ENCODE peak calls at places on chromosomes 2 and 18, in seven cellular contexts. One of them, this sample, is unnamed.

GRCh38 chr2:64017811-64018714 is 1.2 kb downstream of the VPS54 start:
- DNase-seq in activated naive CD8-positive, alpha-beta T cell treated with anti-CD3 and anti-CD28 coated beads, Interleukin-2, amount 50 U/mL, for 24 hours: no peak
- DNase-seq in heart left ventricle: no peak
- DNase-seq in NCI-H1417: peak
- DNase-seq in left cardiac atrium: no peak
- DNase-seq in GM23248: peak
- DNase-seq in activated naive CD4-positive, alpha-beta T cell treated with Interleukin-2 at 50 U/mL for 16 hours: no peak
- DNase-seq in this sample: peak

GRCh38 chr2:109128466-109129355 is at the start of gene SH3RF3:
- DNase-seq in activated naive CD8-positive, alpha-beta T cell treated with anti-CD3 and anti-CD28 coated beads, Interleukin-2, amount 50 U/mL, for 24 hours: peak
- DNase-seq in heart left ventricle: peak
- DNase-seq in NCI-H1417: peak
- DNase-seq in left cardiac atrium: peak
- DNase-seq in GM23248: peak
- DNase-seq in activated naive CD4-positive, alpha-beta T cell treated with Interleukin-2 at 50 U/mL for 16 hours: peak
- DNase-seq in this sample: peak

GRCh38 chr2:15693382-15693781 is 101.7 kb downstream of the DDX1 start:
- DNase-seq in activated naive CD8-positive, alpha-beta T cell treated with anti-CD3 and anti-CD28 coated beads, Interleukin-2, amount 50 U/mL, for 24 hours: no peak
- DNase-seq in heart left ventricle: no peak
- DNase-seq in NCI-H1417: no peak
- DNase-seq in left cardiac atrium: no peak
- DNase-seq in GM23248: no peak
- DNase-seq in activated naive CD4-positive, alpha-beta T cell treated with Interleukin-2 at 50 U/mL for 16 hours: no peak
- DNase-seq in this sample: no peak

GRCh38 chr2:240461471-240462072 is 26.1 kb downstream of the GPC1 start:
- DNase-seq in activated naive CD8-positive, alpha-beta T cell treated with anti-CD3 and anti-CD28 coated beads, Interleukin-2, amount 50 U/mL, for 24 hours: peak
- DNase-seq in heart left ventricle: peak
- DNase-seq in NCI-H1417: no peak
- DNase-seq in left cardiac atrium: peak
- DNase-seq in GM23248: no peak
- DNase-seq in activated naive CD4-positive, alpha-beta T cell treated with Interleukin-2 at 50 U/mL for 16 hours: no peak
- DNase-seq in this sample: no peak

GRCh38 chr2:34234823-34235222 is 635.7 kb upstream of the FAM98A start:
- DNase-seq in activated naive CD8-positive, alpha-beta T cell treated with anti-CD3 and anti-CD28 coated beads, Interleukin-2, amount 50 U/mL, for 24 hours: no peak
- DNase-seq in heart left ventricle: no peak
- DNase-seq in NCI-H1417: no peak
- DNase-seq in left cardiac atrium: no peak
- DNase-seq in GM23248: no peak
- DNase-seq in activated naive CD4-positive, alpha-beta T cell treated with Interleukin-2 at 50 U/mL for 16 hours: no peak
- DNase-seq in this sample: no peak

GRCh38 chr2:161426788-161427412 is 10.8 kb downstream of the TBR1 start:
- DNase-seq in activated naive CD8-positive, alpha-beta T cell treated with anti-CD3 and anti-CD28 coated beads, Interleukin-2, amount 50 U/mL, for 24 hours: no peak
- DNase-seq in heart left ventricle: no peak
- DNase-seq in NCI-H1417: no peak
- DNase-seq in left cardiac atrium: no peak
- DNase-seq in GM23248: peak
- DNase-seq in activated naive CD4-positive, alpha-beta T cell treated with Interleukin-2 at 50 U/mL for 16 hours: peak
- DNase-seq in this sample: peak

GRCh38 chr2:30679416-30680088 is 127.7 kb downstream of the CAPN13 start:
- DNase-seq in activated naive CD8-positive, alpha-beta T cell treated with anti-CD3 and anti-CD28 coated beads, Interleukin-2, amount 50 U/mL, for 24 hours: no peak
- DNase-seq in heart left ventricle: no peak
- DNase-seq in NCI-H1417: peak
- DNase-seq in left cardiac atrium: no peak
- DNase-seq in GM23248: peak
- DNase-seq in activated naive CD4-positive, alpha-beta T cell treated with Interleukin-2 at 50 U/mL for 16 hours: no peak
- DNase-seq in this sample: no peak

GRCh38 chr2:17962874-17963273 is 84.4 kb downstream of the KCNS3 start:
- DNase-seq in activated naive CD8-positive, alpha-beta T cell treated with anti-CD3 and anti-CD28 coated beads, Interleukin-2, amount 50 U/mL, for 24 hours: no peak
- DNase-seq in heart left ventricle: no peak
- DNase-seq in NCI-H1417: no peak
- DNase-seq in left cardiac atrium: no peak
- DNase-seq in GM23248: peak
- DNase-seq in activated naive CD4-positive, alpha-beta T cell treated with Interleukin-2 at 50 U/mL for 16 hours: no peak
- DNase-seq in this sample: no peak

GRCh38 chr2:100818003-100818605 is 1.8 kb upstream of the NPAS2 start:
- DNase-seq in activated naive CD8-positive, alpha-beta T cell treated with anti-CD3 and anti-CD28 coated beads, Interleukin-2, amount 50 U/mL, for 24 hours: no peak
- DNase-seq in heart left ventricle: no peak
- DNase-seq in NCI-H1417: no peak
- DNase-seq in left cardiac atrium: no peak
- DNase-seq in GM23248: peak
- DNase-seq in activated naive CD4-positive, alpha-beta T cell treated with Interleukin-2 at 50 U/mL for 16 hours: no peak
- DNase-seq in this sample: no peak

GRCh38 chr18:45621068-45621511 is 5.8 kb downstream of the SLC14A2 start:
- DNase-seq in activated naive CD8-positive, alpha-beta T cell treated with anti-CD3 and anti-CD28 coated beads, Interleukin-2, amount 50 U/mL, for 24 hours: peak
- DNase-seq in heart left ventricle: peak
- DNase-seq in NCI-H1417: peak
- DNase-seq in left cardiac atrium: peak
- DNase-seq in GM23248: peak
- DNase-seq in activated naive CD4-positive, alpha-beta T cell treated with Interleukin-2 at 50 U/mL for 16 hours: peak
- DNase-seq in this sample: peak

GRCh38 chr18:49112664-49113063 is 161.9 kb upstream of the SMAD7 start:
- DNase-seq in activated naive CD8-positive, alpha-beta T cell treated with anti-CD3 and anti-CD28 coated beads, Interleukin-2, amount 50 U/mL, for 24 hours: no peak
- DNase-seq in heart left ventricle: no peak
- DNase-seq in NCI-H1417: no peak
- DNase-seq in left cardiac atrium: no peak
- DNase-seq in GM23248: no peak
- DNase-seq in activated naive CD4-positive, alpha-beta T cell treated with Interleukin-2 at 50 U/mL for 16 hours: no peak
- DNase-seq in this sample: no peak

GRCh38 chr2:157077753-157078152 is 179.8 kb upstream of the GALNT5 start:
- DNase-seq in activated naive CD8-positive, alpha-beta T cell treated with anti-CD3 and anti-CD28 coated beads, Interleukin-2, amount 50 U/mL, for 24 hours: no peak
- DNase-seq in heart left ventricle: no peak
- DNase-seq in NCI-H1417: no peak
- DNase-seq in left cardiac atrium: no peak
- DNase-seq in GM23248: no peak
- DNase-seq in activated naive CD4-positive, alpha-beta T cell treated with Interleukin-2 at 50 U/mL for 16 hours: no peak
- DNase-seq in this sample: no peak

GRCh38 chr2:129904532-129905446 is 74.7 kb upstream of the RAB6C start:
- DNase-seq in activated naive CD8-positive, alpha-beta T cell treated with anti-CD3 and anti-CD28 coated beads, Interleukin-2, amount 50 U/mL, for 24 hours: no peak
- DNase-seq in heart left ventricle: no peak
- DNase-seq in NCI-H1417: no peak
- DNase-seq in left cardiac atrium: no peak
- DNase-seq in GM23248: no peak
- DNase-seq in activated naive CD4-positive, alpha-beta T cell treated with Interleukin-2 at 50 U/mL for 16 hours: no peak
- DNase-seq in this sample: peak

GRCh38 chr2:96402591-96402990 is 67.0 kb downstream of the NCAPH start:
- DNase-seq in activated naive CD8-positive, alpha-beta T cell treated with anti-CD3 and anti-CD28 coated beads, Interleukin-2, amount 50 U/mL, for 24 hours: no peak
- DNase-seq in heart left ventricle: no peak
- DNase-seq in NCI-H1417: no peak
- DNase-seq in left cardiac atrium: no peak
- DNase-seq in GM23248: no peak
- DNase-seq in activated naive CD4-positive, alpha-beta T cell treated with Interleukin-2 at 50 U/mL for 16 hours: no peak
- DNase-seq in this sample: no peak

GRCh38 chr2:157874997-157875719 is 972 bp downstream of the ACVR1 start:
- DNase-seq in activated naive CD8-positive, alpha-beta T cell treated with anti-CD3 and anti-CD28 coated beads, Interleukin-2, amount 50 U/mL, for 24 hours: no peak
- DNase-seq in heart left ventricle: peak
- DNase-seq in NCI-H1417: peak
- DNase-seq in left cardiac atrium: peak
- DNase-seq in GM23248: peak
- DNase-seq in activated naive CD4-positive, alpha-beta T cell treated with Interleukin-2 at 50 U/mL for 16 hours: peak
- DNase-seq in this sample: peak

GRCh38 chr18:56977284-56977683 is 169.6 kb upstream of the BOD1L2 start:
- DNase-seq in activated naive CD8-positive, alpha-beta T cell treated with anti-CD3 and anti-CD28 coated beads, Interleukin-2, amount 50 U/mL, for 24 hours: no peak
- DNase-seq in heart left ventricle: no peak
- DNase-seq in NCI-H1417: peak
- DNase-seq in left cardiac atrium: no peak
- DNase-seq in GM23248: no peak
- DNase-seq in activated naive CD4-positive, alpha-beta T cell treated with Interleukin-2 at 50 U/mL for 16 hours: no peak
- DNase-seq in this sample: no peak

GRCh38 chr18:41553716-41554115 is 401.3 kb upstream of the PIK3C3 start:
- DNase-seq in activated naive CD8-positive, alpha-beta T cell treated with anti-CD3 and anti-CD28 coated beads, Interleukin-2, amount 50 U/mL, for 24 hours: no peak
- DNase-seq in heart left ventricle: no peak
- DNase-seq in NCI-H1417: no peak
- DNase-seq in left cardiac atrium: no peak
- DNase-seq in GM23248: no peak
- DNase-seq in activated naive CD4-positive, alpha-beta T cell treated with Interleukin-2 at 50 U/mL for 16 hours: no peak
- DNase-seq in this sample: no peak

GRCh38 chr2:98771771-98772521 is 41.0 kb upstream of the MGAT4A start:
- DNase-seq in activated naive CD8-positive, alpha-beta T cell treated with anti-CD3 and anti-CD28 coated beads, Interleukin-2, amount 50 U/mL, for 24 hours: peak
- DNase-seq in heart left ventricle: no peak
- DNase-seq in NCI-H1417: no peak
- DNase-seq in left cardiac atrium: no peak
- DNase-seq in GM23248: no peak
- DNase-seq in activated naive CD4-positive, alpha-beta T cell treated with Interleukin-2 at 50 U/mL for 16 hours: peak
- DNase-seq in this sample: no peak

GRCh38 chr2:98809878-98810587 is 79.1 kb upstream of the MGAT4A start:
- DNase-seq in activated naive CD8-positive, alpha-beta T cell treated with anti-CD3 and anti-CD28 coated beads, Interleukin-2, amount 50 U/mL, for 24 hours: no peak
- DNase-seq in heart left ventricle: no peak
- DNase-seq in NCI-H1417: no peak
- DNase-seq in left cardiac atrium: no peak
- DNase-seq in GM23248: no peak
- DNase-seq in activated naive CD4-positive, alpha-beta T cell treated with Interleukin-2 at 50 U/mL for 16 hours: no peak
- DNase-seq in this sample: no peak

GRCh38 chr18:2878656-2879330 is 32.0 kb downstream of the EMILIN2 start:
- DNase-seq in activated naive CD8-positive, alpha-beta T cell treated with anti-CD3 and anti-CD28 coated beads, Interleukin-2, amount 50 U/mL, for 24 hours: no peak
- DNase-seq in heart left ventricle: no peak
- DNase-seq in NCI-H1417: no peak
- DNase-seq in left cardiac atrium: no peak
- DNase-seq in GM23248: no peak
- DNase-seq in activated naive CD4-positive, alpha-beta T cell treated with Interleukin-2 at 50 U/mL for 16 hours: no peak
- DNase-seq in this sample: peak

GRCh38 chr2:32960647-32961403 is 14.1 kb downstream of the LTBP1 start:
- DNase-seq in activated naive CD8-positive, alpha-beta T cell treated with anti-CD3 and anti-CD28 coated beads, Interleukin-2, amount 50 U/mL, for 24 hours: no peak
- DNase-seq in heart left ventricle: no peak
- DNase-seq in NCI-H1417: no peak
- DNase-seq in left cardiac atrium: no peak
- DNase-seq in GM23248: no peak
- DNase-seq in activated naive CD4-positive, alpha-beta T cell treated with Interleukin-2 at 50 U/mL for 16 hours: no peak
- DNase-seq in this sample: no peak

GRCh38 chr2:9681427-9681817 is 50.6 kb upstream of the YWHAQ start:
- DNase-seq in activated naive CD8-positive, alpha-beta T cell treated with anti-CD3 and anti-CD28 coated beads, Interleukin-2, amount 50 U/mL, for 24 hours: no peak
- DNase-seq in heart left ventricle: no peak
- DNase-seq in NCI-H1417: no peak
- DNase-seq in left cardiac atrium: no peak
- DNase-seq in GM23248: no peak
- DNase-seq in activated naive CD4-positive, alpha-beta T cell treated with Interleukin-2 at 50 U/mL for 16 hours: peak
- DNase-seq in this sample: no peak

GRCh38 chr18:62183578-62184195 is 3.2 kb downstream of the PIGN start:
- DNase-seq in activated naive CD8-positive, alpha-beta T cell treated with anti-CD3 and anti-CD28 coated beads, Interleukin-2, amount 50 U/mL, for 24 hours: peak
- DNase-seq in heart left ventricle: no peak
- DNase-seq in NCI-H1417: peak
- DNase-seq in left cardiac atrium: no peak
- DNase-seq in GM23248: peak
- DNase-seq in activated naive CD4-positive, alpha-beta T cell treated with Interleukin-2 at 50 U/mL for 16 hours: peak
- DNase-seq in this sample: peak

GRCh38 chr18:24063121-24063731 is 48.7 kb downstream of the TTC39C start:
- DNase-seq in activated naive CD8-positive, alpha-beta T cell treated with anti-CD3 and anti-CD28 coated beads, Interleukin-2, amount 50 U/mL, for 24 hours: no peak
- DNase-seq in heart left ventricle: no peak
- DNase-seq in NCI-H1417: no peak
- DNase-seq in left cardiac atrium: no peak
- DNase-seq in GM23248: peak
- DNase-seq in activated naive CD4-positive, alpha-beta T cell treated with Interleukin-2 at 50 U/mL for 16 hours: no peak
- DNase-seq in this sample: no peak

GRCh38 chr2:50786345-50786744 is 245.6 kb downstream of the NRXN1 start:
- DNase-seq in activated naive CD8-positive, alpha-beta T cell treated with anti-CD3 and anti-CD28 coated beads, Interleukin-2, amount 50 U/mL, for 24 hours: no peak
- DNase-seq in heart left ventricle: no peak
- DNase-seq in NCI-H1417: no peak
- DNase-seq in left cardiac atrium: no peak
- DNase-seq in GM23248: no peak
- DNase-seq in activated naive CD4-positive, alpha-beta T cell treated with Interleukin-2 at 50 U/mL for 16 hours: no peak
- DNase-seq in this sample: peak

GRCh38 chr2:186950694-186951093 is 101.7 kb upstream of the ZSWIM2 start:
- DNase-seq in activated naive CD8-positive, alpha-beta T cell treated with anti-CD3 and anti-CD28 coated beads, Interleukin-2, amount 50 U/mL, for 24 hours: no peak
- DNase-seq in heart left ventricle: no peak
- DNase-seq in NCI-H1417: no peak
- DNase-seq in left cardiac atrium: no peak
- DNase-seq in GM23248: peak
- DNase-seq in activated naive CD4-positive, alpha-beta T cell treated with Interleukin-2 at 50 U/mL for 16 hours: no peak
- DNase-seq in this sample: no peak

GRCh38 chr18:79583984-79584401 is 95.6 kb upstream of the CTDP1 start:
- DNase-seq in activated naive CD8-positive, alpha-beta T cell treated with anti-CD3 and anti-CD28 coated beads, Interleukin-2, amount 50 U/mL, for 24 hours: no peak
- DNase-seq in heart left ventricle: peak
- DNase-seq in NCI-H1417: no peak
- DNase-seq in left cardiac atrium: no peak
- DNase-seq in GM23248: no peak
- DNase-seq in activated naive CD4-positive, alpha-beta T cell treated with Interleukin-2 at 50 U/mL for 16 hours: no peak
- DNase-seq in this sample: no peak

GRCh38 chr2:95366514-95366913 is 36.0 kb upstream of the FAHD2A start:
- DNase-seq in activated naive CD8-positive, alpha-beta T cell treated with anti-CD3 and anti-CD28 coated beads, Interleukin-2, amount 50 U/mL, for 24 hours: no peak
- DNase-seq in heart left ventricle: no peak
- DNase-seq in NCI-H1417: no peak
- DNase-seq in left cardiac atrium: no peak
- DNase-seq in GM23248: no peak
- DNase-seq in activated naive CD4-positive, alpha-beta T cell treated with Interleukin-2 at 50 U/mL for 16 hours: no peak
- DNase-seq in this sample: no peak

GRCh38 chr2:201129044-201129505 is 13.1 kb downstream of the CFLAR start:
- DNase-seq in activated naive CD8-positive, alpha-beta T cell treated with anti-CD3 and anti-CD28 coated beads, Interleukin-2, amount 50 U/mL, for 24 hours: peak
- DNase-seq in heart left ventricle: peak
- DNase-seq in NCI-H1417: no peak
- DNase-seq in left cardiac atrium: no peak
- DNase-seq in GM23248: peak
- DNase-seq in activated naive CD4-positive, alpha-beta T cell treated with Interleukin-2 at 50 U/mL for 16 hours: peak
- DNase-seq in this sample: no peak

GRCh38 chr2:55163895-55164509 is 68.1 kb downstream of the CLHC1 start:
- DNase-seq in activated naive CD8-positive, alpha-beta T cell treated with anti-CD3 and anti-CD28 coated beads, Interleukin-2, amount 50 U/mL, for 24 hours: no peak
- DNase-seq in heart left ventricle: no peak
- DNase-seq in NCI-H1417: peak
- DNase-seq in left cardiac atrium: no peak
- DNase-seq in GM23248: peak
- DNase-seq in activated naive CD4-positive, alpha-beta T cell treated with Interleukin-2 at 50 U/mL for 16 hours: no peak
- DNase-seq in this sample: no peak

GRCh38 chr2:109538551-109538950 is 75.2 kb downstream of the SEPTIN10 start:
- DNase-seq in activated naive CD8-positive, alpha-beta T cell treated with anti-CD3 and anti-CD28 coated beads, Interleukin-2, amount 50 U/mL, for 24 hours: no peak
- DNase-seq in heart left ventricle: no peak
- DNase-seq in NCI-H1417: no peak
- DNase-seq in left cardiac atrium: no peak
- DNase-seq in GM23248: no peak
- DNase-seq in activated naive CD4-positive, alpha-beta T cell treated with Interleukin-2 at 50 U/mL for 16 hours: no peak
- DNase-seq in this sample: no peak

GRCh38 chr2:35298493-35298892 is 1057.1 kb upstream of the CRIM1 start:
- DNase-seq in activated naive CD8-positive, alpha-beta T cell treated with anti-CD3 and anti-CD28 coated beads, Interleukin-2, amount 50 U/mL, for 24 hours: no peak
- DNase-seq in heart left ventricle: peak
- DNase-seq in NCI-H1417: no peak
- DNase-seq in left cardiac atrium: peak
- DNase-seq in GM23248: peak
- DNase-seq in activated naive CD4-positive, alpha-beta T cell treated with Interleukin-2 at 50 U/mL for 16 hours: no peak
- DNase-seq in this sample: no peak

GRCh38 chr2:168434164-168434563 is 21.9 kb upstream of the CERS6 start:
- DNase-seq in activated naive CD8-positive, alpha-beta T cell treated with anti-CD3 and anti-CD28 coated beads, Interleukin-2, amount 50 U/mL, for 24 hours: no peak
- DNase-seq in heart left ventricle: peak
- DNase-seq in NCI-H1417: peak
- DNase-seq in left cardiac atrium: peak
- DNase-seq in GM23248: no peak
- DNase-seq in activated naive CD4-positive, alpha-beta T cell treated with Interleukin-2 at 50 U/mL for 16 hours: no peak
- DNase-seq in this sample: no peak

GRCh38 chr2:18047114-18047695 is 168.7 kb downstream of the KCNS3 start:
- DNase-seq in activated naive CD8-positive, alpha-beta T cell treated with anti-CD3 and anti-CD28 coated beads, Interleukin-2, amount 50 U/mL, for 24 hours: no peak
- DNase-seq in heart left ventricle: no peak
- DNase-seq in NCI-H1417: no peak
- DNase-seq in left cardiac atrium: no peak
- DNase-seq in GM23248: peak
- DNase-seq in activated naive CD4-positive, alpha-beta T cell treated with Interleukin-2 at 50 U/mL for 16 hours: no peak
- DNase-seq in this sample: no peak

GRCh38 chr18:7632152-7633098 is 65.3 kb downstream of the PTPRM start:
- DNase-seq in activated naive CD8-positive, alpha-beta T cell treated with anti-CD3 and anti-CD28 coated beads, Interleukin-2, amount 50 U/mL, for 24 hours: no peak
- DNase-seq in heart left ventricle: no peak
- DNase-seq in NCI-H1417: no peak
- DNase-seq in left cardiac atrium: no peak
- DNase-seq in GM23248: peak
- DNase-seq in activated naive CD4-positive, alpha-beta T cell treated with Interleukin-2 at 50 U/mL for 16 hours: no peak
- DNase-seq in this sample: no peak

GRCh38 chr18:49669403-49669802 is 107.5 kb downstream of the LIPG start:
- DNase-seq in activated naive CD8-positive, alpha-beta T cell treated with anti-CD3 and anti-CD28 coated beads, Interleukin-2, amount 50 U/mL, for 24 hours: no peak
- DNase-seq in heart left ventricle: no peak
- DNase-seq in NCI-H1417: no peak
- DNase-seq in left cardiac atrium: no peak
- DNase-seq in GM23248: no peak
- DNase-seq in activated naive CD4-positive, alpha-beta T cell treated with Interleukin-2 at 50 U/mL for 16 hours: no peak
- DNase-seq in this sample: no peak

This sample was measured in D341Med.